ENCODE peak calls at places on chromosomes 11 and 22, in seven cellular contexts. M, Q, J, Z, L, Y and W are unnamed samples. For H3K4me1, the result is how much of the 10 kb centered on the place peaks cover.

GRCh38 chr11:2472428-2473186 is 27.8 kb downstream of the KCNQ1 start:
- DNase-seq in L (no peak), M (no peak), Q (no peak), Y (no peak), Z (no peak), J (no peak), W (no peak)

GRCh38 chr11:18907391-18907790 is 31.8 kb downstream of the MRGPRX1 start:
- DNase-seq in J (no peak), L (no peak), M (no peak), Z (no peak), Y (no peak), Q (no peak), W (no peak)

GRCh38 chr22:27135582-27135981 is 478.2 kb downstream of the MIAT start:
- DNase-seq in Q (no peak), Z (no peak), L (no peak), M (no peak), Y (peak), J (no peak), W (no peak)

GRCh38 chr11:86047275-86047991 is 21.5 kb downstream of the PICALM start:
- DNase-seq in Y (no peak), Z (peak), J (no peak), M (no peak), Q (no peak), L (no peak), W (no peak)

GRCh38 chr11:87421422-87421821 is 383.7 kb downstream of the TMEM135 start:
- DNase-seq in Z (no peak), L (peak), Y (peak), Q (peak), J (peak), M (peak), W (peak)

GRCh38 chr11:15735711-15736110 is 620.6 kb downstream of the SOX6 start:
- DNase-seq in L (no peak), Z (no peak), J (no peak), M (no peak), Y (no peak), Q (no peak), W (no peak)

GRCh38 chr22:50699754-50700386 is 27.2 kb downstream of the SHANK3 start:
- DNase-seq in L (peak), Z (no peak), Q (no peak), Y (peak), M (peak), J (peak), W (peak)

GRCh38 chr11:60831501-60832079 is 10.3 kb upstream of the CCDC86 start:
- DNase-seq in Y (no peak), Q (no peak), J (no peak), L (no peak), M (no peak), Z (no peak), W (no peak)

GRCh38 chr11:33179431-33179830 is 18.2 kb upstream of the CSTF3 start:
- DNase-seq in Z (no peak), Y (no peak), Q (peak), J (peak), L (no peak), M (no peak), W (no peak)

DNA sequence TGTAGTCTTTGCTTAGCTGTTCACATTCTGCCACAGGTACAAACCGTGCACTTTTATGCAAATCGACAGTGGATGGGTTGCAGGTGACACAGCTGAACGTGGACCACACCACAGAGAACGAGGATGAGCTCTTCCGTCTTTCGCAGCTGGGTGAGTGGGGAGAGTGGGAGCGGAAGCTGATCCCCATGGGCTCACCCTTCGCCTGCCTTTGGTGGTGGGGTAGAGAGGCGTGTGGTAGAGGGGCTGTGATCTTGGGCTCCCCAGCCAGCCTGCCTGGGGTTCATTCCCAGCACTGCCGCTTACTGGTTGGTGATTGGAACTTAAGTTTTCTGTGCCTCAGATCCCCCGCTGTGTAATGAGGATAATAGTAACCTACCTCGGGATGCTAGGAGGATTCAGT is 19.1 kb downstream of the TAB1 start:
- DNase-seq in M (no peak), Y (no peak), Z (no peak), Q (no peak), L (no peak), J (no peak), W (no peak)
- H3K4me1 ChIP-seq in M (under half), Y (under half), Z (under half), Q (under half), L (under half), J (under half), W (under half)

GRCh38 chr11:46347637-46348311 is 511 bp downstream of the DGKZ start:
- DNase-seq in Q (no peak), J (no peak), M (no peak), Z (peak), L (no peak), Y (no peak), W (no peak)
- H3K4me1 ChIP-seq in Q (half or more), J (half or more), M (under half), Z (half or more), L (under half), Y (under half), W (under half)

DNA sequence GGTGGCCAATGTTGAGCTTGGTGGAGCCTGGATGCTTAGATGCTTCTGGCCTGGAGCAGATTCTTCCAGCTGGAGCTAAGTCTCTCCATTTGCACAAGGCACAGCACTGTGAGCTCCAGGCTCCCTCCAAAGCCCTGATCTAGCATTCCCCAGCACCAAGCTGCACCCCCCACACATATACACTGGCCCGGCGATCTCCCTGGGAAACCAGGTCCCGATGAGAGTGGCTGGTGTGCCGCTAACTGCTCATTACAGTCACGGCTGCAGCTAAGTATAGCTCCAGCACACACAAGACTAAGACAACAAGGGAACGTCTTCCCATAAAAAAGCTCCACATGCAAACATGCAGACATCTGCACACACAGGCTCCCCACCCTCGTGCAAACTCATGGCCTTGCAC is 17.6 kb downstream of the KCNC1 start:
- DNase-seq in Y (no peak), L (no peak), J (no peak), M (no peak), Z (no peak), Q (no peak), W (no peak)
- H3K4me1 ChIP-seq in Y (under half), L (under half), J (under half), M (under half), Z (under half), Q (under half), W (under half)

GRCh38 chr22:36332623-36333331 is 55.0 kb downstream of the MYH9 start:
- DNase-seq in M (no peak), L (peak), J (no peak), Q (peak), Z (peak), Y (peak), W (no peak)
- H3K4me1 ChIP-seq in M (half or more), L (half or more), J (under half), Q (half or more), Z (half or more), Y (under half), W (half or more)

DNA sequence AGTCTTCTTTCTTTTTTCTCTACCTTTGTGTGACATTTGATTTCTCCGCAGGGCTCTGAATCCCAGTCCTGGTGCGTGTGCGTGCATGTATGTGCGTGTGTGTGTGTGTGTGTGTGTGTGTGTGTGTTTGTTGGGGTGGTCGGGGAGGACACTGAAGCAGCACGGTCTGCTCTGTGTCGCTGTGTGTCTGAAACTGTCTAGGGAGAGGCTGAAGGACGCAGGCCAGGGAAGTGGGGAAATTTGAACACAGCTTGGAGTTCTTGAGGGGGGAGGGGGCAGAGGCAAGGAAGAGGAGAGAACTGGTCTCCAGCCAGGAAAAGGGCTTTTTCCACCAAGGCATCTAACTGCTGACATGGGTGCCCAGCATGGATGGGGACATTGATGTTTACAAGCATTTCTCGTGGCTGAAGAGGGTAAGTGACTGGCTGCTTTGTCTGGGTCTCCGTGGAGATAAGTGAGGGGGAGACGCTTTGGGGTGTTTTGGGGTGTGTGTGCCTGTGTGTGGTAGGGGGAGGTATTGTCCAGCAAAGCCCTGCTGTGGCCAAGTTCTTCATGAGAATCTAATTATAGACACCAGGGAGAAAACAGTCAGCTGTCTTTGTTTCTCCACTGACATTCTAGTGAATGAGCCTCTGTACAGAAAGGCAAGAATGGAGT is 63.6 kb downstream of the PPFIBP2 start:
- DNase-seq in L (no peak), Y (peak), J (no peak), M (no peak), Z (no peak), Q (no peak), W (peak)
- H3K4me1 ChIP-seq in L (under half), Y (under half), J (half or more), M (under half), Z (under half), Q (under half), W (under half)

DNA sequence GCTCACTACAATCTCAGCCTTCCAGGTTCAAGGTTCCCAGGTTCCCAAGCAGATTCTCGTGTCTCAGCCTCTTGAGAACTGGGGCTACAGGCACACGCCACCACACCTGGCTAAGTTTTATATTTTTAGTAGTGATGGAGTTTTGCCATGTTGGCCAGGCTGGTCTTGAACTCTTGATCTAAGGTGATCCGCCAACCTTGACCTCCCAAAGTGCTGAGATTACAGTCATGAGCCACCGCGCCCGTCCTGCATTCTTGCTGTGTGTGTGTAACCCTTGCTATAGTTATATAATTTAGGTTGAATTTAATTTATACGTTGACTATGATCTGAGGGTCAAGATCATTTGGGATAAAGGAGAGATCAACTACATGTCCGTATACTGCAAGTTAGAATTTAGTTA is 29.3 kb upstream of the ROBO3 start:
- DNase-seq in Q (no peak), Y (no peak), Z (no peak), M (no peak), L (no peak), J (no peak), W (no peak)
- H3K4me1 ChIP-seq in Q (under half), Y (under half), Z (under half), M (under half), L (under half), J (under half), W (under half)